ENCODE peak calls at places on chromosomes 6 and 20, in four cellular contexts. One of them, this sample, is unnamed.

GRCh38 chr6:93779086-93779858 is 359.9 kb upstream of the EPHA7 start:
- DNase-seq in memory B cell: no peak
- DNase-seq in foreskin fibroblast: peak
- DNase-seq in adrenal gland: no peak
- DNase-seq in this sample: no peak

GRCh38 chr6:125002090-125002741 is 40.0 kb downstream of the RNF217 start:
- DNase-seq in memory B cell: no peak
- DNase-seq in foreskin fibroblast: peak
- DNase-seq in adrenal gland: no peak
- DNase-seq in this sample: no peak

GRCh38 chr6:108737594-108738546 is 110.4 kb upstream of the ARMC2 start:
- DNase-seq in memory B cell: no peak
- DNase-seq in foreskin fibroblast: peak
- DNase-seq in adrenal gland: no peak
- DNase-seq in this sample: no peak

GRCh38 chr20:57652865-57653545 is 32.8 kb upstream of the ZBP1 start:
- DNase-seq in memory B cell: no peak
- DNase-seq in foreskin fibroblast: no peak
- DNase-seq in adrenal gland: no peak
- DNase-seq in this sample: peak

GRCh38 chr6:73722318-73723060 is 26.5 kb downstream of the CD109 start:
- DNase-seq in memory B cell: no peak
- DNase-seq in foreskin fibroblast: peak
- DNase-seq in adrenal gland: no peak
- DNase-seq in this sample: no peak

GRCh38 chr6:149867876-149868640 is 3.9 kb upstream of the LRP11 start:
- DNase-seq in memory B cell: no peak
- DNase-seq in foreskin fibroblast: peak
- DNase-seq in adrenal gland: no peak
- DNase-seq in this sample: no peak

GRCh38 chr6:87660226-87660886 is 41.7 kb downstream of the AKIRIN2 start:
- DNase-seq in memory B cell: no peak
- DNase-seq in foreskin fibroblast: peak
- DNase-seq in adrenal gland: peak
- DNase-seq in this sample: no peak

GRCh38 chr6:14031516-14031915 is 86.1 kb upstream of the CD83 start:
- DNase-seq in memory B cell: no peak
- DNase-seq in foreskin fibroblast: peak
- DNase-seq in adrenal gland: no peak
- DNase-seq in this sample: no peak

GRCh38 chr6:87237804-87238203 is 82.4 kb downstream of the ZNF292 start:
- DNase-seq in memory B cell: no peak
- DNase-seq in foreskin fibroblast: peak
- DNase-seq in adrenal gland: no peak
- DNase-seq in this sample: no peak

GRCh38 chr6:161422710-161423109 is 148.8 kb upstream of the AGPAT4 start:
- DNase-seq in memory B cell: no peak
- DNase-seq in foreskin fibroblast: peak
- DNase-seq in adrenal gland: peak
- DNase-seq in this sample: no peak

GRCh38 chr6:4935486-4935885 is 68.4 kb downstream of the RPP40 start:
- DNase-seq in memory B cell: no peak
- DNase-seq in foreskin fibroblast: no peak
- DNase-seq in adrenal gland: no peak
- DNase-seq in this sample: no peak

GRCh38 chr6:33112148-33112547 is 36.4 kb downstream of the HLA-DPB1 start:
- DNase-seq in memory B cell: no peak
- DNase-seq in foreskin fibroblast: peak
- DNase-seq in adrenal gland: peak
- DNase-seq in this sample: no peak

GRCh38 chr20:6767536-6768227 is at the start of gene BMP2:
- DNase-seq in memory B cell: no peak
- DNase-seq in foreskin fibroblast: peak
- DNase-seq in adrenal gland: peak
- DNase-seq in this sample: no peak

GRCh38 chr6:32609731-32610640 is 20.3 kb upstream of the HLA-DRB1 start:
- DNase-seq in memory B cell: peak
- DNase-seq in foreskin fibroblast: peak
- DNase-seq in adrenal gland: peak
- DNase-seq in this sample: no peak

GRCh38 chr6:119368917-119369316 is 19.4 kb upstream of the MAN1A1 start:
- DNase-seq in memory B cell: no peak
- DNase-seq in foreskin fibroblast: no peak
- DNase-seq in adrenal gland: no peak
- DNase-seq in this sample: no peak

GRCh38 chr6:34984416-34984815 is 95.4 kb downstream of the ANKS1A start:
- DNase-seq in memory B cell: no peak
- DNase-seq in foreskin fibroblast: no peak
- DNase-seq in adrenal gland: no peak
- DNase-seq in this sample: no peak

GRCh38 chr20:62624719-62625455 is 17.4 kb upstream of the SLCO4A1 start:
- DNase-seq in memory B cell: no peak
- DNase-seq in foreskin fibroblast: no peak
- DNase-seq in adrenal gland: peak
- DNase-seq in this sample: no peak

GRCh38 chr6:158805698-158806373 is 13.3 kb downstream of the EZR start:
- DNase-seq in memory B cell: no peak
- DNase-seq in foreskin fibroblast: no peak
- DNase-seq in adrenal gland: no peak
- DNase-seq in this sample: no peak

GRCh38 chr20:63293866-63294535 is 1.0 kb downstream of the COL20A1 start:
- DNase-seq in memory B cell: no peak
- DNase-seq in foreskin fibroblast: no peak
- DNase-seq in adrenal gland: no peak
- DNase-seq in this sample: no peak

GRCh38 chr6:150492507-150492906 is 107.2 kb upstream of the PLEKHG1 start:
- DNase-seq in memory B cell: no peak
- DNase-seq in foreskin fibroblast: no peak
- DNase-seq in adrenal gland: no peak
- DNase-seq in this sample: no peak

GRCh38 chr20:34751453-34751852 is 47.3 kb downstream of the TP53INP2 start:
- DNase-seq in memory B cell: no peak
- DNase-seq in foreskin fibroblast: no peak
- DNase-seq in adrenal gland: no peak
- DNase-seq in this sample: no peak

GRCh38 chr6:138765896-138766487 is 7.6 kb upstream of the CCDC28A start:
- DNase-seq in memory B cell: no peak
- DNase-seq in foreskin fibroblast: peak
- DNase-seq in adrenal gland: no peak
- DNase-seq in this sample: no peak

GRCh38 chr6:151325075-151326050 is 66.0 kb downstream of the ZBTB2 start:
- DNase-seq in memory B cell: peak
- DNase-seq in foreskin fibroblast: peak
- DNase-seq in adrenal gland: peak
- DNase-seq in this sample: no peak

GRCh38 chr6:163095401-163095800 is 319.1 kb upstream of the QKI start:
- DNase-seq in memory B cell: no peak
- DNase-seq in foreskin fibroblast: no peak
- DNase-seq in adrenal gland: peak
- DNase-seq in this sample: no peak

GRCh38 chr20:33561981-33562601 is 72.2 kb downstream of the CBFA2T2 start:
- DNase-seq in memory B cell: no peak
- DNase-seq in foreskin fibroblast: peak
- DNase-seq in adrenal gland: peak
- DNase-seq in this sample: peak

This sample was measured in vagina.